ENCODE peak calls at places on chromosomes 2 and 18, in five cellular contexts. Z is nephron progenitor cell, Y is AML-193, I is head of caudate nucleus, D is kidney epithelial cell. W is an unnamed sample.

GRCh38 chr2:43312751-43313641 is 86.6 kb upstream of the ZFP36L2 start:
- DNase-seq in Z (peak), Y (no peak), I (no peak), D (no peak), W (no peak)

GRCh38 chr2:194214192-194214591 is 1442.8 kb upstream of the SLC39A10 start:
- DNase-seq in Z (no peak), Y (no peak), I (no peak), D (no peak), W (no peak)

GRCh38 chr18:12597775-12598174 is 60.1 kb downstream of the SPIRE1 start:
- DNase-seq in Z (no peak), Y (no peak), I (no peak), D (peak), W (no peak)

GRCh38 chr2:152336854-152337510 is 2.0 kb downstream of the FMNL2 start:
- DNase-seq in Z (peak), Y (no peak), I (peak), D (no peak), W (no peak)

GRCh38 chr2:16295891-16296290 is 355.5 kb downstream of the MYCN start:
- DNase-seq in Z (no peak), Y (no peak), I (no peak), D (no peak), W (no peak)

GRCh38 chr2:20599861-20600461 is 50.9 kb downstream of the HS1BP3 start:
- DNase-seq in Z (peak), Y (no peak), I (peak), D (no peak), W (peak)

GRCh38 chr18:49966090-49966489 is 152.8 kb upstream of the ACAA2 start:
- DNase-seq in Z (no peak), Y (no peak), I (no peak), D (peak), W (no peak)

GRCh38 chr2:226272435-226272834 is 527.2 kb downstream of the IRS1 start:
- DNase-seq in Z (no peak), Y (no peak), I (no peak), D (no peak), W (peak)

GRCh38 chr2:40300391-40300790 is 151.5 kb downstream of the SLC8A1 start:
- DNase-seq in Z (no peak), Y (no peak), I (no peak), D (no peak), W (no peak)

GRCh38 chr2:216651370-216651881 is 18.2 kb downstream of the IGFBP2 start:
- DNase-seq in Z (no peak), Y (no peak), I (no peak), D (no peak), W (no peak)

GRCh38 chr2:64359892-64360657 is 93.9 kb upstream of the LGALSL start:
- DNase-seq in Z (no peak), Y (no peak), I (no peak), D (peak), W (no peak)

W was measured in pons.